ENCODE peak calls at places on chromosomes 7 and 10, in five cellular contexts. Z is tibial artery; H is CD8-positive, alpha-beta T cell; Q is NCI-H1105; I is HTR-8/SVneo. P is an unnamed sample.

GRCh38 chr7:51068401-51068800 is 248.2 kb downstream of the COBL start:
- DNase-seq in Z (no peak), H (no peak), Q (no peak), I (no peak), P (no peak)

GRCh38 chr7:42747073-42747472 is 164.8 kb downstream of the C7orf25 start:
- DNase-seq in Z (no peak), H (no peak), Q (no peak), I (no peak), P (no peak)

GRCh38 chr7:85479918-85480658 is 293.2 kb upstream of the SEMA3D start:
- DNase-seq in Z (no peak), H (no peak), Q (no peak), I (no peak), P (no peak)

GRCh38 chr10:16975188-16975587 is 154.4 kb downstream of the CUBN start:
- DNase-seq in Z (no peak), H (no peak), Q (no peak), I (no peak), P (no peak)

GRCh38 chr7:100509213-100509612 is 25.5 kb downstream of the NYAP1 start:
- DNase-seq in Z (no peak), H (no peak), Q (peak; percentile 45), I (no peak), P (no peak)

GRCh38 chr7:105268056-105268455 is 120.7 kb downstream of the SRPK2 start:
- DNase-seq in Z (no peak), H (no peak), Q (no peak), I (peak; percentile 27), P (no peak)

GRCh38 chr10:42961776-42962119 is 115.1 kb upstream of the RET start:
- DNase-seq in Z (no peak), H (no peak), Q (no peak), I (no peak), P (no peak)

GRCh38 chr10:14648042-14648765 is 126.5 kb downstream of the FAM107B start:
- DNase-seq in Z (peak; percentile 76), H (peak; percentile 53), Q (peak; percentile 74), I (no peak), P (peak; percentile 59)

GRCh38 chr7:45701701-45702460 is 127.7 kb downstream of the ADCY1 start:
- DNase-seq in Z (no peak), H (no peak), Q (no peak), I (no peak), P (no peak)

GRCh38 chr10:113947138-113948011 is 92.9 kb downstream of the NHLRC2 start:
- DNase-seq in Z (no peak), H (no peak), Q (no peak), I (no peak), P (no peak)

GRCh38 chr10:101557541-101557940 is 30.5 kb downstream of the POLL start:
- DNase-seq in Z (no peak), H (no peak), Q (no peak), I (no peak), P (no peak)

P was measured in CD4-positive, CD25-positive, alpha-beta regulatory T cell.